ENCODE peak calls at places on chromosomes 13 and 19, in four cellular contexts. K is fibroblast of pulmonary artery, J is T-helper 1 cell, X is NCI-H748 treated with DMSO at 0.1 percent for 48 hours. Z is an unnamed sample.

GRCh38 chr13:110332750-110333149 is 25.7 kb downstream of the COL4A2 start:
- DNase-seq in K (no peak), J (no peak), X (no peak), Z (no peak)

GRCh38 chr19:30686252-30686762 is 314.1 kb downstream of the ZNF536 start:
- DNase-seq in K (peak; percentile 19), J (no peak), X (no peak), Z (no peak)

GRCh38 chr13:102580552-102581169 is 16.1 kb upstream of the TPP2 start:
- DNase-seq in K (peak; percentile 87), J (no peak), X (peak; percentile 69), Z (no peak)

GRCh38 chr13:103510007-103510406 is 443.8 kb upstream of the SLC10A2 start:
- DNase-seq in K (no peak), J (no peak), X (no peak), Z (no peak)

GRCh38 chr19:41193420-41194156 is 569 bp downstream of the CYP2S1 start:
- DNase-seq in K (no peak), J (no peak), X (no peak), Z (no peak)

GRCh38 chr13:43331676-43332075 is 308.3 kb downstream of the DNAJC15 start:
- DNase-seq in K (peak; percentile 52), J (no peak), X (no peak), Z (no peak)

GRCh38 chr19:4700573-4700970 is 23.1 kb downstream of the DPP9 start:
- DNase-seq in K (no peak), J (no peak), X (no peak), Z (no peak)

GRCh38 chr13:40668335-40668734 is 1.9 kb upstream of the FOXO1 start:
- DNase-seq in K (no peak), J (no peak), X (no peak), Z (peak; percentile 62)